ENCODE peak calls at places on chromosomes 11 and 22, in seven cellular contexts. L is BJ, Y is transverse colon, S is bronchial epithelial cell, D is breast epithelium, M is fibroblast of mammary gland, C is neural progenitor cell. E is an unnamed sample.

GRCh38 chr11:20058749-20059458 is 101.4 kb downstream of the DBX1 start:
- DNase-seq in S (no peak), M (no peak), Y (no peak), L (no peak), D (no peak), C (no peak), E (no peak)

GRCh38 chr22:50684986-50685385 is 12.4 kb downstream of the SHANK3 start:
- DNase-seq in M (peak; percentile 33), D (no peak), L (no peak), C (peak; percentile 1), Y (no peak), S (no peak), E (peak; percentile 61)

GRCh38 chr11:115126092-115126491 is 378.1 kb downstream of the CADM1 start:
- DNase-seq in M (no peak), S (no peak), D (no peak), Y (no peak), L (no peak), C (no peak), E (no peak)

GRCh38 chr11:111046291-111046690 is 199.2 kb upstream of the POU2AF2 start:
- DNase-seq in M (peak; percentile 21), C (no peak), Y (no peak), D (no peak), L (peak; percentile 25), S (no peak), E (peak; percentile 63)

GRCh38 chr11:96390403-96390830 is 604 bp downstream of the JRKL start:
- DNase-seq in S (no peak), D (no peak), L (no peak), Y (no peak), M (peak; percentile 35), C (no peak), E (no peak)

GRCh38 chr11:71305451-71306125 is 53.2 kb upstream of the SHANK2 start:
- DNase-seq in D (peak; percentile 30), Y (no peak), M (no peak), L (no peak), C (no peak), S (peak; percentile 20), E (no peak)

GRCh38 chr11:19789245-19789644 is 76.6 kb downstream of the NAV2 start:
- DNase-seq in D (no peak), C (no peak), S (no peak), Y (no peak), M (no peak), L (no peak), E (no peak)

GRCh38 chr11:34940026-34940677 is 23.7 kb downstream of the PDHX start:
- DNase-seq in C (no peak), M (peak; percentile 8), D (no peak), Y (no peak), L (no peak), S (no peak), E (peak; percentile 50)

DNA sequence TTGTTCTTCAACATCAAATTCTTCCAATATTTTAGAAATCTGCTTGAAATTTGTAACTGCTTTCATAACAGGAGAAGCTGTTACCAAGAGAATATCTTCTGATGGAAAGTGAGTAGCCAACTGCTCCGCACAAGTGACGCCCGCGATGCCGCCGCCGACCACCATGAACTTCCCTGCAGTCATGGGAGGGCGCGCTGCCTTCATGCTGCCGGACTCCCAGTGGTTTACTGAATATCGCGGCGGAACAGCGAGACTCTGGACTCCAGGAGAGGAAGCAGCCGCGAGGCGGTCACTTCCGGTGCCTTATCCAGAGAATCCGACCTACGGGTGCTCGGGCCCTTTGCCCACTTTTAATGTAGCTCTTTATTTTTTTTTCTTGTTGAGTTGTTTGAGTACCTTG is 190.6 kb downstream of the GUCY1A2 start:
- DNase-seq in S (no peak), L (no peak), C (no peak), M (no peak), D (no peak), Y (no peak), E (no peak)
- TF ChIP-seq CTCF in S (no peak), L (no peak), C (no peak), M (no peak), D (no peak), Y (no peak), E (no peak)

DNA sequence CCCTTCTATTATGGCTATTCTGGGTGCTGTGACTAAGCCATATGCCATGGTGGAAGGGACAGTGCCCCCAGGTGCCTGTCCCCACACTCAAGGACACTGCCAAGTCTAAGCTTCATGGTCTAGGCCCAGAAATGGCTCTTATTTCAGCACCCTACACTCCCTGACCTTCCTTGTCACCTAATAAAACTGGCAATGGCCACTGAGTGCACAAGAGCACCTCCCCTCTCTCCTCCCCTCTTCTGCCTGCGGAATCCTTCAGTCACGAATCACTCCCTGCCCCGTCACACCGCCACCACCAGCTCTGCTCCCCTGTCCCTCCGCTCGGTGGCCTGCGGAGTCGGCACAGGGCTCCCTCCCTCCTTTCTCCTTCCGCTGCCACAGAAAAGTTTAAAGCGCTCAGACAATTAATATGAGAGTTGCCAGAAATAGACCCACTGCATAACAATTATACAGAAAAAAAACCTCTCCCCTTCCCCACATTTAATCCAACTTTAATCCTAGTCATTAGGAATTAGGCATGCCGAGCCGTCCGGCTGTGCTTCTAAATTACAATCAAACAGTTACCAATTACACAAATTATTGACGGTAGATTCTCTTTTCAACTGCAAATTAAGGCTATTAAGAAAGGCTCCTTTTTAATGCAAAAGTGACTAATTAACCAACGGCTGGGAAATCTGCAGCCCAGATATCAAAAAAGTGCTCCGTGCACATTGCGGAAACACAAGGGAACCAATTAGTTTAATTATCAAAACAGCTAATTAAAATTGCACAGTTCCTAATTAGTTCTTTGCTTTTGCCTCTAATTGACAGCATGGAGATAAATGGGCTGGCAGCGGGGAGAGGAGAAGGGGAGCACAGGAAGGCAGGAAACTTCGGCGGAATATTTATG is 19.2 kb upstream of the LMO1 start:
- DNase-seq in L (no peak), D (no peak), S (no peak), Y (no peak), C (peak; percentile 67), M (no peak), E (no peak)
- H3K4me3 ChIP-seq in L (no peak overlapping the region), D (peak overlapping the region; percentile 35), S (no peak overlapping the region), Y (no peak overlapping the region), C (peak overlapping the region; percentile 41), M (no peak overlapping the region), E (no peak overlapping the region)

GRCh38 chr22:45535400-45535799 is 32.7 kb downstream of the FBLN1 start:
- DNase-seq in D (no peak), Y (no peak), L (no peak), S (no peak), C (no peak), M (no peak), E (no peak)

GRCh38 chr22:45540122-45540521 is 37.4 kb downstream of the FBLN1 start:
- DNase-seq in C (no peak), L (no peak), Y (no peak), M (no peak), S (no peak), D (no peak), E (peak; percentile 39)

GRCh38 chr22:45534339-45535192 is 31.9 kb downstream of the FBLN1 start:
- DNase-seq in Y (no peak), D (no peak), S (no peak), C (no peak), M (peak; percentile 59), L (no peak), E (no peak)

GRCh38 chr22:45538284-45538683 is 35.6 kb downstream of the FBLN1 start:
- DNase-seq in Y (no peak), D (no peak), L (no peak), S (no peak), C (no peak), M (no peak), E (no peak)

GRCh38 chr22:45537734-45538181 is 35.1 kb downstream of the FBLN1 start:
- DNase-seq in L (peak; percentile 55), C (no peak), S (peak; percentile 99), Y (peak; percentile 41), D (peak; percentile 80), M (peak; percentile 84), E (peak; percentile 97)
- TF ChIP-seq CTCF in L (no peak), C (no peak), S (peak; percentile 18), Y (no peak), D (no peak), M (no peak), E (no peak)

DNA sequence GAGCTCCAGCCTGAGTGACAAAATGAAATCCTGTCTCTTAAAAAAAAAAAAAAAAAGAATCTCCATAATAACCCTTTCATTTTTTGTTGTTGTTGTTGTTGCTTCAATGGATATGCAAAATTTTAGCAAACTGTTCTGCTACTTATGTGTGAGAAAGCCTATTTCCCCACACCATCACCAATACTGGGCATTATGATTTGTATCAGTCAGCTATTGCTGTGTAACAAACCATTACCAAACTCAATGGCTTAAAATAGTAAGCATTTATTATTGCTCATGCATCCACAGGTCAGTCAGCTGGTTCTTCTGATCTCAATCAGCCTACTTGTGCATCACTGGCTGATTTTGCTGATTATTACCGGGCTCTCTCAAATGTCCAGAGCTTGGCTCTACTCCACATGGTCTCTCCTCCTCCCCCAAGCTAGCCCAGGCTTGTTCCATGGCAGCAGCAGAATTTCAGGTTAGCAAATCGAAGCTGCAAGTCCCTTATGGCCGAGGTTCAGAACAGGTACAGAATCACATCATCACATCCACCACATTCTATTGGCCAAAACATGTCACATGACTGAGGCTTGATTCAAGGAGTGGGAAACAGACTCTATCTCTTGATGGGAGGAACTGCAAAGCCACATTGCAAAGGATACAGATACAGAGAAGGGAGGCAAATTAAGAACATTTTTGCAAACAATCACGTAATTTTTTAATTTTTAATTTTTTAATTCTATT is 135.1 kb downstream of the MN1 start:
- DNase-seq in S (no peak), C (no peak), Y (no peak), M (no peak), D (no peak), L (no peak), E (no peak)
- H3K4me3 ChIP-seq in S (no peak overlapping the region), C (no peak overlapping the region), Y (no peak overlapping the region), M (no peak overlapping the region), D (no peak overlapping the region), L (no peak overlapping the region), E (no peak overlapping the region)

E was measured in astrocyte of the spinal cord.